ENCODE peak calls at places on chromosomes 6 and 20, in four cellular contexts. One of them, this sample, is unnamed.

GRCh38 chr20:52192296-52193007 is 873 bp upstream of the ZFP64 start:
- DNase-seq in K562: peak
- DNase-seq in GM12878: peak
- DNase-seq in HepG2: peak
- DNase-seq in this sample: peak

GRCh38 chr6:168120390-168121307 is 41.6 kb upstream of the FRMD1 start:
- DNase-seq in K562: no peak
- DNase-seq in GM12878: no peak
- DNase-seq in HepG2: no peak
- DNase-seq in this sample: no peak

GRCh38 chr6:22448311-22448711 is 121.1 kb upstream of the HDGFL1 start:
- DNase-seq in K562: no peak
- DNase-seq in GM12878: no peak
- DNase-seq in HepG2: no peak
- DNase-seq in this sample: peak

GRCh38 chr20:10637062-10637559 is 36.7 kb downstream of the JAG1 start:
- DNase-seq in K562: no peak
- DNase-seq in GM12878: no peak
- DNase-seq in HepG2: no peak
- DNase-seq in this sample: no peak

GRCh38 chr6:155327326-155328073 is 13.2 kb upstream of the TFB1M start:
- DNase-seq in K562: peak
- DNase-seq in GM12878: no peak
- DNase-seq in HepG2: peak
- DNase-seq in this sample: peak

GRCh38 chr6:145875496-145876244 is 61.1 kb upstream of the FBXO30 start:
- DNase-seq in K562: no peak
- DNase-seq in GM12878: no peak
- DNase-seq in HepG2: no peak
- DNase-seq in this sample: no peak

GRCh38 chr6:149197482-149197881 is 120.0 kb upstream of the TAB2 start:
- DNase-seq in K562: no peak
- DNase-seq in GM12878: no peak
- DNase-seq in HepG2: no peak
- DNase-seq in this sample: no peak

GRCh38 chr6:56708810-56709597 is 66.3 kb upstream of the DST start:
- DNase-seq in K562: peak
- DNase-seq in GM12878: no peak
- DNase-seq in HepG2: peak
- DNase-seq in this sample: peak

GRCh38 chr6:69668916-69669315 is 127.9 kb downstream of the LMBRD1 start:
- DNase-seq in K562: no peak
- DNase-seq in GM12878: no peak
- DNase-seq in HepG2: no peak
- DNase-seq in this sample: no peak

DNA sequence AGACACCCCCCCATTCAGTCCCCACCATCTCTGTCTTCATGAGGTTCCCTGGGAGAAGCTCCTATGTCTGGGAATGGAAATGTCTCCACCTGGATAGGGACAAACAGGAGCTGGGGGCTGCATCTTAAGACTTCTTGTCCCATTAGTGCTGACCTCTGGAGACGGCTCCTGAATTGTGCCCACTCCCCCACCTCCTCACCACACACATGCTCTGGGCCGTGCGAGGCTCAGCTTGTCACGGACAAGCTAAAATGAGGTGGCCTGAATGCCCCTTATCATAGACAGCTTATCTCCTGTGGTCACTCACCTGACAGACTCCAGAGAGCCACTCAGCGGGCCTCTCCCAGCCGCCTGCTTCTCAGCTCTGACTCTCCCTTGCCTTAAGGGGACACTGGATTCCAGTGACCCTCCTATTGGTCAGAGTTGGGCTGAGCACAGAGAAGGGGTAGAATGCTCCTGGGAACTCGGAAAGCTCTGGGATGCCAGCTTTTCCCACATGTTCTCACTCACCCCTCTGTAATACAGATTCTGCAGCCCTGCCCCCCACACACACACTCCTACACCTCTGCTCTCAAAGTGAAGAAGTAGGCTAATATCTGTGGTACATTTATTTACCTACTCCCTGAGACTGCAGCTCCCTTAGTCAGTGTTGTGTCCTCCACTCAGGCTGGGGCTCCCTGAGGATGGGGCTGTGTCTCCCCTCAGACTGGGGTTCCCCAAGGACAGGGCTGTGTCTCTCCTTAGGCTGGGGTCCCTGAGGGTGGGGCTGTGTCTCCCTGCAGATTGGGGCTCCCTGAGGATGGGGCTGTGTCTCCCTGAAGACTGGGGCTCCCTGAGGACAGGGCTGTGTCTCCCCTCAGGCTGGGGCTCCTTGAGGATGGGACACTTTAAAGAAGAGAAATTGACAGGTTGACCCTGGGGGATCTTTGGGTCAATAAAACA is 167.5 kb downstream of the VEGFA start:
- DNase-seq in K562: peak
- DNase-seq in GM12878: no peak
- DNase-seq in HepG2: no peak
- DNase-seq in this sample: no peak
- TF ChIP-seq CHD4 in K562: no peak
- TF ChIP-seq CHD4 in GM12878: no peak
- TF ChIP-seq CHD4 in HepG2: no peak
- TF ChIP-seq CHD4 in this sample: no peak

GRCh38 chr6:11328613-11329247 is 96.3 kb upstream of the NEDD9 start:
- DNase-seq in K562: no peak
- DNase-seq in GM12878: no peak
- DNase-seq in HepG2: no peak
- DNase-seq in this sample: no peak

GRCh38 chr6:11332463-11332862 is 100.0 kb upstream of the NEDD9 start:
- DNase-seq in K562: no peak
- DNase-seq in GM12878: no peak
- DNase-seq in HepG2: no peak
- DNase-seq in this sample: no peak

GRCh38 chr6:11331136-11331535 is 98.7 kb upstream of the NEDD9 start:
- DNase-seq in K562: no peak
- DNase-seq in GM12878: no peak
- DNase-seq in HepG2: no peak
- DNase-seq in this sample: no peak

GRCh38 chr6:11333292-11333849 is 100.9 kb upstream of the NEDD9 start:
- DNase-seq in K562: no peak
- DNase-seq in GM12878: no peak
- DNase-seq in HepG2: no peak
- DNase-seq in this sample: no peak

DNA sequence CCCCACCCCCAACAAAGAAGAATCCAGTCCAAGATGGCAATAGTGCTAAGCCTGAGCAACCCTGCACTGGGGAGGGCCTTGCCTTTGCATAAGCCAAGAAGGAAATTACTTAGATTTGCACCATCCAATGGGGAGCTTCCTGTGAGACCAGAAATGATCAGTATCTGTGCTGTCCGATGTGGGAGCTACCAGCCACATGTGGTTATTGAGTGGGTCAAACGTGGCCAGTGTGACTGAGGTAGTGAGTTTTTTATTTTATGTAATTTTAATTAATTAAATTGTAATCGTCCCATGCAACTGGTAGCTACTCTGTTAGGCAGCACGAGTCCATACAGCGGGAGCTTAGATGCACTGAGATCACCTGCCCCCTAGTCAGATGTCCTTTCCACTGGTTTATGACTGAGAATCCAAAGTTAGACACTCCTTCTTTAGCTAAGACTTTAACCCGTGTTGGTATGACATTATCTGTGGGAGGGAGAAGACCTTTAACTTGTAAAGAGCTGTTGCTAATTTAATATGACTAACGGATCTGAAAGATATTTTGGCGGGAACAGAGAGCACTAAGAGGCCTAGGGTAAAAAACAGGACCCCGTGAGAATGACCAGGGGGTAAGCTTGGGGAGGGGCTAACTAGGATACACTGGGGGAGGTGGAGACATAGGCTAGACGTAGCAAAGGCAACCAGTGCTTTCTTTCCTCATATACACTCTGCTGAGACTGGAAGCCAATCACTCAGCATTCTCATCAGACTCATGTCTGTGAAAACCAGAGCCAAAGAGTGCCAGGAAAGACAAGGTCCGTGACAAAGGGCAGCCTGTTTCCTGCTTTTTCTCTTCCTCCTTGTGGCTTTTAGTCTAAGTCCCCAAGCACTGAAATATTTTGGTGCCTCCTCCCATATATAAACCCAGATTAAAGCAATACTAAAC is 97.6 kb upstream of the NEDD9 start:
- DNase-seq in K562: no peak
- DNase-seq in GM12878: no peak
- DNase-seq in HepG2: no peak
- DNase-seq in this sample: no peak
- TF ChIP-seq CHD4 in K562: no peak
- TF ChIP-seq CHD4 in GM12878: no peak
- TF ChIP-seq CHD4 in HepG2: no peak
- TF ChIP-seq CHD4 in this sample: no peak

GRCh38 chr6:26105109-26105730 is 18.0 kb downstream of the HFE start:
- DNase-seq in K562: no peak
- DNase-seq in GM12878: no peak
- DNase-seq in HepG2: no peak
- DNase-seq in this sample: no peak

GRCh38 chr6:26103770-26104456 is 16.7 kb downstream of the HFE start:
- DNase-seq in K562: peak
- DNase-seq in GM12878: peak
- DNase-seq in HepG2: peak
- DNase-seq in this sample: peak

GRCh38 chr6:26105842-26106241 is 18.6 kb downstream of the HFE start:
- DNase-seq in K562: no peak
- DNase-seq in GM12878: no peak
- DNase-seq in HepG2: no peak
- DNase-seq in this sample: no peak

GRCh38 chr6:26103141-26103769 is 16.0 kb downstream of the HFE start:
- DNase-seq in K562: no peak
- DNase-seq in GM12878: no peak
- DNase-seq in HepG2: peak
- DNase-seq in this sample: peak

GRCh38 chr6:26104457-26105108 is 17.4 kb downstream of the HFE start:
- DNase-seq in K562: no peak
- DNase-seq in GM12878: no peak
- DNase-seq in HepG2: peak
- DNase-seq in this sample: no peak
- TF ChIP-seq CHD4 in K562: no peak
- TF ChIP-seq CHD4 in GM12878: no peak
- TF ChIP-seq CHD4 in HepG2: peak
- TF ChIP-seq CHD4 in this sample: no peak

GRCh38 chr6:142845143-142845571 is 99.8 kb downstream of the HIVEP2 start:
- DNase-seq in K562: no peak
- DNase-seq in GM12878: no peak
- DNase-seq in HepG2: no peak
- DNase-seq in this sample: no peak
- TF ChIP-seq CHD4 in K562: no peak
- TF ChIP-seq CHD4 in GM12878: no peak
- TF ChIP-seq CHD4 in HepG2: no peak
- TF ChIP-seq CHD4 in this sample: no peak

GRCh38 chr20:16394784-16395183 is 178.5 kb downstream of the KIF16B start:
- DNase-seq in K562: no peak
- DNase-seq in GM12878: no peak
- DNase-seq in HepG2: no peak
- DNase-seq in this sample: no peak

GRCh38 chr20:16395366-16395765 is 177.9 kb downstream of the KIF16B start:
- DNase-seq in K562: no peak
- DNase-seq in GM12878: no peak
- DNase-seq in HepG2: no peak
- DNase-seq in this sample: no peak

GRCh38 chr20:16393297-16393696 is 180.0 kb downstream of the KIF16B start:
- DNase-seq in K562: no peak
- DNase-seq in GM12878: no peak
- DNase-seq in HepG2: no peak
- DNase-seq in this sample: no peak

GRCh38 chr20:16392346-16392745 is 180.9 kb downstream of the KIF16B start:
- DNase-seq in K562: no peak
- DNase-seq in GM12878: peak
- DNase-seq in HepG2: no peak
- DNase-seq in this sample: no peak

GRCh38 chr20:16393836-16394235 is 179.4 kb downstream of the KIF16B start:
- DNase-seq in K562: no peak
- DNase-seq in GM12878: no peak
- DNase-seq in HepG2: no peak
- DNase-seq in this sample: no peak
- TF ChIP-seq CHD4 in K562: no peak
- TF ChIP-seq CHD4 in GM12878: no peak
- TF ChIP-seq CHD4 in HepG2: no peak
- TF ChIP-seq CHD4 in this sample: no peak